ENCODE peak calls at places on chromosomes 12 and 14, in five cellular contexts. One of them, this sample, is unnamed.

GRCh38 chr12:124438415-124439056 is 128.9 kb downstream of the NCOR2 start:
- DNase-seq in neural progenitor cell: peak; percentile 52
- DNase-seq in prostate gland: no peak
- DNase-seq in fibroblast of lung: no peak
- DNase-seq in AG09309: no peak
- DNase-seq in this sample: no peak

GRCh38 chr12:9947674-9948073 is 15.5 kb upstream of the CLEC2A start:
- DNase-seq in AG09309: no peak
- DNase-seq in fibroblast of lung: no peak
- DNase-seq in neural progenitor cell: no peak
- DNase-seq in prostate gland: no peak
- DNase-seq in this sample: no peak

GRCh38 chr12:4962539-4963486 is 53.1 kb downstream of the KCNA1 start:
- DNase-seq in neural progenitor cell: no peak
- DNase-seq in AG09309: no peak
- DNase-seq in prostate gland: no peak
- DNase-seq in fibroblast of lung: peak; percentile 60
- DNase-seq in this sample: no peak

GRCh38 chr12:124039276-124039675 is 66.3 kb downstream of the ZNF664 start:
- DNase-seq in neural progenitor cell: no peak
- DNase-seq in fibroblast of lung: peak; percentile 86
- DNase-seq in prostate gland: no peak
- DNase-seq in AG09309: no peak
- DNase-seq in this sample: peak; percentile 76

GRCh38 chr14:105323663-105324062 is 9.1 kb downstream of the PACS2 start:
- DNase-seq in prostate gland: no peak
- DNase-seq in fibroblast of lung: no peak
- DNase-seq in neural progenitor cell: no peak
- DNase-seq in AG09309: no peak
- DNase-seq in this sample: no peak

GRCh38 chr12:26122681-26123481 is 2.0 kb downstream of the BHLHE41 start:
- DNase-seq in prostate gland: peak; percentile 64
- DNase-seq in AG09309: no peak
- DNase-seq in fibroblast of lung: peak; percentile 88
- DNase-seq in neural progenitor cell: peak; percentile 78
- DNase-seq in this sample: peak; percentile 67

GRCh38 chr12:130396667-130397066 is 59.0 kb downstream of the PIWIL1 start:
- DNase-seq in neural progenitor cell: no peak
- DNase-seq in AG09309: no peak
- DNase-seq in prostate gland: no peak
- DNase-seq in fibroblast of lung: no peak
- DNase-seq in this sample: no peak

GRCh38 chr12:48197549-48197966 is 5.5 kb downstream of the OR10AD1 start:
- DNase-seq in AG09309: no peak
- DNase-seq in prostate gland: no peak
- DNase-seq in neural progenitor cell: peak; percentile 37
- DNase-seq in fibroblast of lung: no peak
- DNase-seq in this sample: no peak

GRCh38 chr14:79285263-79285662 is 926.0 kb downstream of the DIO2 start:
- DNase-seq in fibroblast of lung: no peak
- DNase-seq in AG09309: no peak
- DNase-seq in prostate gland: no peak
- DNase-seq in neural progenitor cell: no peak
- DNase-seq in this sample: no peak

GRCh38 chr12:49092086-49092815 is 2.4 kb downstream of the DHH start:
- DNase-seq in AG09309: no peak
- DNase-seq in prostate gland: no peak
- DNase-seq in fibroblast of lung: no peak
- DNase-seq in neural progenitor cell: peak; percentile 90
- DNase-seq in this sample: no peak

GRCh38 chr12:47785036-47785886 is 12.2 kb downstream of the SLC48A1 start:
- DNase-seq in fibroblast of lung: no peak
- DNase-seq in AG09309: no peak
- DNase-seq in neural progenitor cell: no peak
- DNase-seq in prostate gland: no peak
- DNase-seq in this sample: no peak

GRCh38 chr14:73935666-73936065 is 14.2 kb downstream of the FAM161B start:
- DNase-seq in prostate gland: no peak
- DNase-seq in neural progenitor cell: no peak
- DNase-seq in AG09309: no peak
- DNase-seq in fibroblast of lung: no peak
- DNase-seq in this sample: no peak
- TF ChIP-seq CTCF in prostate gland: peak; percentile 29
- TF ChIP-seq CTCF in neural progenitor cell: peak; percentile 20
- TF ChIP-seq CTCF in AG09309: peak; percentile 22
- TF ChIP-seq CTCF in fibroblast of lung: peak; percentile 19
- TF ChIP-seq CTCF in this sample: peak; percentile 31

DNA sequence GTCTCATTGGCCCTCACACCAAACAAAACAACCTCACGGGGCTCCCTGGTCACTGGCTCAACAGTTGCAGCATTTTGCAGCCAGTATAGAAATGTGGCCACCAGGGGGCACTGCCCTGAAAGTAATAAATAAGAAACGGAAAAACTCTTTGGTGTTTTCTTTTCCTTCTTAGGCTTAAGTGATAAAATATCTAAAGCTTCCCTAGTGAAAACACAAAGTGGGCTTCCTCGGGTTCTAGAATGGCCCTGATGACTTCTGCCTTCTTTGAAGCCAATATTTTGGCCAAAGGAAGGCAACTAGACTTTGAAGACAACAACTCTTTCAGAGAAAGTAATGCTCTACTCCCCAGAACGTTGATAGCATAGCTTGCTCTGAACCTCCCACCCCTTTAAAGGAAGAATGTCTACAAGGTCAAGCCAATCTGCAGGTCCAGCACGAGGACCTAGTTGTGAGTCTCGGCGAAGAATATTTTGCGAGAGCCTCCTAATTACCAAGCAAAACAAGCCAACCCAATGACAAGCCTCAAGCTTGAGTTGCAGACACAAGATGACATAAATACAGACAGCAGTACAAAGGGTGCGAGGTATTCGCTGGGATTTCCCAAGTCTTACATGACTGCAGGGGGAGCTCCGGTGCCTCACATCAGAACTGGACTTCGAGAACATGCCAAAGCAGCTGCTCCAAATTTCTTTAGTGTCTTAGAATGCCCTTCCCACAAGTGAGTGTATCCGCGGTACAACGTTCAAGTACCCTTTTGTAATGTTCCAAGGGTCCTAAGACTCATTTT is 2.6 kb downstream of the ITPK1 start:
- DNase-seq in AG09309: peak; percentile 61
- DNase-seq in neural progenitor cell: peak; percentile 93
- DNase-seq in fibroblast of lung: peak; percentile 69
- DNase-seq in prostate gland: peak; percentile 78
- DNase-seq in this sample: peak; percentile 68
- H3K4me3 ChIP-seq in AG09309: no peak overlapping the region
- H3K4me3 ChIP-seq in neural progenitor cell: peak overlapping the region; percentile 100
- H3K4me3 ChIP-seq in fibroblast of lung: no peak overlapping the region
- H3K4me3 ChIP-seq in prostate gland: peak overlapping the region; percentile 85
- H3K4me3 ChIP-seq in this sample: peak overlapping the region; percentile 67

DNA sequence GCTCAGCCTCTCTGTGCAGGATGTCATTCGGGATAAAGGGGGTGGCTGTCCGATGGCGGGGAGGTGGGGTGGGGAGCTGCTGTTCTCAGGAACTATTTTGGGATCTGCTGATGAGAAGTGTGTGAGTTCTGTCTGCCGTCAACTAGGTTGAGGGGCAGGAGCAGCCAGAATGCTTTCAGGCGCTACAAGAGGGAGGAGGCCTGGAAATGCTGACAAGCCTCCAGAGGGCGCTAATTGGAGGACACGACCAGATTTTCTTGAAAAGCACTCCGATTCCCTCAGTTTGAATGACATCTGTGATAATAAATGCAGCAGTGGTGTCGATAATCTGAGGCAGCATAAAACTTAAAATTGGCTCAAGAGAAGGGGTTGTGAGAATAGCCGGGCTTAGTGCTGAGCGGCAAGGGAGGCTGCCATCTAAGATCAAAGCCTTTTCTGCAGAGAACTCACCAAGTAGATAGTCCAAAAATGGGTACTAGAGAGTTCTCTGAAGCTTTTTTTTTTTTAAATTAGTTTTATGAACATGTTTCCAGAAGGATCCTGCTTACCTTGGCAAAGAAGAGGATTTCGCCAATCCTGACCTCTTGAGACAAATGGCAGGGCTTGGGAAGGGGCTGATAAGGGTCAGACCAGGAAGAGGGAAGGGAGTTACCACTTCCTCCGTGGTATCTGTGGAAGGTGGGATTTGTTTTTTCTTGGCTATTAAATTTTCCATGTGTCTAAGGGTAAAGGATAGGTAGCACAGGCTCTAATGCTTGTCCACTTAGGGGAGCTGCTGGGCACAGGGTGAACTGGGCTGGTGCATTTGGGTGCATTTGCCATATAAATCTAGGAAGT is 94.4 kb downstream of the CRACR2A start:
- DNase-seq in AG09309: no peak
- DNase-seq in neural progenitor cell: peak; percentile 76
- DNase-seq in prostate gland: no peak
- DNase-seq in fibroblast of lung: no peak
- DNase-seq in this sample: no peak
- TF ChIP-seq CTCF in AG09309: peak; percentile 52
- TF ChIP-seq CTCF in neural progenitor cell: peak; percentile 75
- TF ChIP-seq CTCF in prostate gland: no peak
- TF ChIP-seq CTCF in fibroblast of lung: peak; percentile 33
- TF ChIP-seq CTCF in this sample: peak; percentile 42

GRCh38 chr14:21385170-21385904 is 1.5 kb upstream of the SUPT16H start:
- DNase-seq in neural progenitor cell: peak; percentile 8
- DNase-seq in AG09309: no peak
- DNase-seq in prostate gland: no peak
- DNase-seq in fibroblast of lung: no peak
- DNase-seq in this sample: no peak
- H3K4me3 ChIP-seq in neural progenitor cell: peak overlapping the region; percentile 79
- H3K4me3 ChIP-seq in AG09309: no peak overlapping the region
- H3K4me3 ChIP-seq in prostate gland: no peak overlapping the region
- H3K4me3 ChIP-seq in fibroblast of lung: no peak overlapping the region
- H3K4me3 ChIP-seq in this sample: no peak overlapping the region

GRCh38 chr12:57175428-57176138 is 28.2 kb upstream of the LRP1-AS start:
- DNase-seq in neural progenitor cell: peak; percentile 85
- DNase-seq in AG09309: no peak
- DNase-seq in prostate gland: peak; percentile 89
- DNase-seq in fibroblast of lung: peak; percentile 68
- DNase-seq in this sample: peak; percentile 69
- TF ChIP-seq CTCF in neural progenitor cell: peak; percentile 82
- TF ChIP-seq CTCF in AG09309: peak; percentile 84
- TF ChIP-seq CTCF in prostate gland: peak; percentile 89
- TF ChIP-seq CTCF in fibroblast of lung: peak; percentile 68
- TF ChIP-seq CTCF in this sample: peak; percentile 81

GRCh38 chr12:1917172-1918070 is 1.0 kb downstream of the CACNA2D4 start:
- DNase-seq in fibroblast of lung: no peak
- DNase-seq in prostate gland: no peak
- DNase-seq in neural progenitor cell: no peak
- DNase-seq in AG09309: no peak
- DNase-seq in this sample: no peak
- H3K4me3 ChIP-seq in fibroblast of lung: no peak overlapping the region
- H3K4me3 ChIP-seq in prostate gland: no peak overlapping the region
- H3K4me3 ChIP-seq in neural progenitor cell: peak overlapping the region; percentile 24
- H3K4me3 ChIP-seq in AG09309: no peak overlapping the region
- H3K4me3 ChIP-seq in this sample: no peak overlapping the region